ENCODE peak calls at places on chromosomes 5 and 9, in five cellular contexts. S, L, O, U and P are unnamed samples.

GRCh38 chr9:84937086-84937670 is 267.6 kb downstream of the NTRK2 start:
- DNase-seq in S (no peak), L (no peak), O (no peak), U (no peak), P (no peak)

GRCh38 chr9:71643330-71643729 is 125.0 kb downstream of the CEMIP2 start:
- DNase-seq in S (no peak), L (no peak), O (no peak), U (no peak), P (no peak)

GRCh38 chr5:26833596-26833995 is 204.8 kb downstream of the CDH9 start:
- DNase-seq in S (no peak), L (no peak), O (no peak), U (no peak), P (no peak)

GRCh38 chr5:57280811-57281301 is 107.0 kb downstream of the GPBP1 start:
- DNase-seq in S (no peak), L (no peak), O (no peak), U (no peak), P (no peak)

GRCh38 chr5:124873189-124873588 is 126.8 kb upstream of the ZNF608 start:
- DNase-seq in S (no peak), L (no peak), O (no peak), U (no peak), P (no peak)

GRCh38 chr5:4572713-4573112 is 567.4 kb upstream of the ADAMTS16 start:
- DNase-seq in S (no peak), L (no peak), O (no peak), U (no peak), P (no peak)

GRCh38 chr5:98564836-98565235 is 208.6 kb upstream of the RGMB start:
- DNase-seq in S (no peak), L (no peak), O (no peak), U (no peak), P (no peak)

GRCh38 chr9:16202913-16203734 is 650.3 kb downstream of the CCDC171 start:
- DNase-seq in S (peak), L (no peak), O (no peak), U (no peak), P (no peak)

GRCh38 chr5:178895615-178896571 is at the start of gene ZFP2:
- DNase-seq in S (peak), L (peak), O (peak), U (peak), P (peak)

GRCh38 chr9:23308114-23308513 is 517.9 kb downstream of the ELAVL2 start:
- DNase-seq in S (no peak), L (no peak), O (no peak), U (no peak), P (no peak)

GRCh38 chr5:149038336-149039075 is 24.4 kb downstream of the SH3TC2 start:
- DNase-seq in S (no peak), L (no peak), O (no peak), U (no peak), P (no peak)

GRCh38 chr5:60763061-60763460 is 63.1 kb upstream of the DEPDC1B start:
- DNase-seq in S (no peak), L (no peak), O (no peak), U (no peak), P (no peak)

GRCh38 chr9:82492274-82492673 is 503.7 kb downstream of the SPATA31D1 start:
- DNase-seq in S (no peak), L (no peak), O (no peak), U (no peak), P (no peak)

GRCh38 chr5:122169350-122170103 is 40.2 kb downstream of the ZNF474 start:
- DNase-seq in S (no peak), L (no peak), O (no peak), U (no peak), P (no peak)

GRCh38 chr9:112174965-112175795 is at the start of gene SUSD1:
- DNase-seq in S (no peak), L (peak), O (peak), U (peak), P (peak)

GRCh38 chr9:88590558-88591146 is 55.7 kb downstream of the NXNL2 start:
- DNase-seq in S (no peak), L (no peak), O (no peak), U (no peak), P (no peak)

GRCh38 chr9:136019681-136020060 is 58.5 kb upstream of the UBAC1 start:
- DNase-seq in S (no peak), L (no peak), O (no peak), U (no peak), P (peak)

GRCh38 chr9:13988944-13989343 is 325.0 kb downstream of the NFIB start:
- DNase-seq in S (no peak), L (no peak), O (no peak), U (no peak), P (no peak)

GRCh38 chr5:96823900-96824351 is 16.2 kb upstream of the ERAP1 start:
- DNase-seq in S (peak), L (no peak), O (no peak), U (no peak), P (no peak)

GRCh38 chr5:125411163-125412050 is 665.0 kb upstream of the ZNF608 start:
- DNase-seq in S (no peak), L (peak), O (peak), U (no peak), P (no peak)

GRCh38 chr9:73347123-73347522 is 195.5 kb downstream of the ANXA1 start:
- DNase-seq in S (no peak), L (no peak), O (no peak), U (no peak), P (no peak)

GRCh38 chr5:71533142-71533541 is 54.0 kb upstream of the MCCC2 start:
- DNase-seq in S (peak), L (no peak), O (no peak), U (no peak), P (no peak)

GRCh38 chr9:35951736-35952135 is 6.2 kb downstream of the OR2S2 start:
- DNase-seq in S (no peak), L (no peak), O (no peak), U (no peak), P (no peak)

GRCh38 chr9:121499427-121500164 is at the start of gene GGTA1:
- DNase-seq in S (peak), L (peak), O (peak), U (peak), P (peak)

GRCh38 chr9:121498150-121498486 is 1.5 kb downstream of the GGTA1 start:
- DNase-seq in S (peak), L (peak), O (peak), U (no peak), P (peak)

GRCh38 chr9:121498487-121499176 is 1.0 kb downstream of the GGTA1 start:
- DNase-seq in S (peak), L (peak), O (peak), U (peak), P (no peak)

GRCh38 chr9:121499177-121499426 is 542 bp downstream of the GGTA1 start:
- DNase-seq in S (no peak), L (peak), O (no peak), U (no peak), P (no peak)

GRCh38 chr9:121500165-121500478 is 478 bp upstream of the GGTA1 start:
- DNase-seq in S (no peak), L (no peak), O (no peak), U (no peak), P (no peak)
- H3K4me3 ChIP-seq in S (peak), L (no peak), O (no peak), U (peak), P (peak)

GRCh38 chr5:173281910-173282309 is 46.3 kb downstream of the STC2 start:
- DNase-seq in S (no peak), L (no peak), O (no peak), U (no peak), P (no peak)

GRCh38 chr5:173287086-173287485 is 41.1 kb downstream of the STC2 start:
- DNase-seq in S (no peak), L (no peak), O (no peak), U (no peak), P (no peak)

GRCh38 chr5:173279166-173279565 is 44.2 kb upstream of the NKX2-5 start:
- DNase-seq in S (no peak), L (no peak), O (no peak), U (no peak), P (no peak)

GRCh38 chr5:173282916-173283315 is 45.3 kb downstream of the STC2 start:
- DNase-seq in S (no peak), L (no peak), O (no peak), U (no peak), P (no peak)

GRCh38 chr5:173283318-173284288 is 44.6 kb downstream of the STC2 start:
- DNase-seq in S (no peak), L (peak), O (peak), U (peak), P (peak)
- H3K4me3 ChIP-seq in S (peak), L (no peak), O (no peak), U (no peak), P (no peak)

GRCh38 chr5:59161206-59162105 is 578.6 kb downstream of the RAB3C start:
- DNase-seq in S (no peak), L (no peak), O (no peak), U (no peak), P (no peak)
- H3K4me3 ChIP-seq in S (no peak), L (no peak), O (no peak), U (no peak), P (no peak)

GRCh38 chr5:150302301-150303069 is at the start of gene ARSI:
- DNase-seq in S (no peak), L (no peak), O (no peak), U (no peak), P (no peak)
- H3K4me3 ChIP-seq in S (peak), L (no peak), O (no peak), U (peak), P (no peak)

GRCh38 chr5:91998774-91999173 is 615.7 kb upstream of the ARRDC3 start:
- DNase-seq in S (no peak), L (no peak), O (no peak), U (no peak), P (no peak)
- H3K4me3 ChIP-seq in S (no peak), L (no peak), O (no peak), U (no peak), P (no peak)